ENCODE peak calls at places on chromosomes 6 and 20, in six cellular contexts. A is HCT116; R is activated naive CD8-positive, alpha-beta T cell treated with anti-CD3 and anti-CD28 coated beads, Interleukin-2, amount 50 U/mL, for 24 hours; F is stimulated activated CD4-positive, alpha-beta T cell treated with anti-CD3 and anti-CD28 coated beads, Interleukin-12 subunit alpha, Interleukin-12 subunit beta, amount 100 ng/mL, for 4 hours; P is amniotic stem cell; E is stromal cell of bone marrow. C is an unnamed sample.

GRCh38 chr6:136012948-136013347 is 161.4 kb downstream of the PDE7B start:
- DNase-seq in R (no peak), P (no peak), A (no peak), F (no peak), E (no peak), C (no peak)

GRCh38 chr20:6954219-6954618 is 186.7 kb downstream of the BMP2 start:
- DNase-seq in R (no peak), P (no peak), F (no peak), E (no peak), A (no peak), C (no peak)

GRCh38 chr20:1838479-1839279 is 56.5 kb upstream of the SIRPA start:
- DNase-seq in F (no peak), R (no peak), A (no peak), E (no peak), P (no peak), C (no peak)

GRCh38 chr20:59403261-59403961 is 103.0 kb downstream of the EDN3 start:
- DNase-seq in A (no peak), E (no peak), F (peak), R (peak), P (no peak), C (no peak)

GRCh38 chr6:167827062-167827587 is 414 bp downstream of the AFDN start:
- DNase-seq in R (peak), F (no peak), P (no peak), A (no peak), E (no peak), C (no peak)

GRCh38 chr6:136440187-136440582 is 110.0 kb downstream of the MAP7 start:
- DNase-seq in E (no peak), A (no peak), R (no peak), P (no peak), F (no peak), C (no peak)

GRCh38 chr6:106870069-106870468 is 104.5 kb downstream of the CD24 start:
- DNase-seq in R (no peak), A (no peak), F (no peak), P (no peak), E (no peak), C (peak)

GRCh38 chr6:39362487-39362865 is 40.0 kb upstream of the KCNK16 start:
- DNase-seq in F (no peak), R (no peak), A (no peak), P (no peak), E (no peak), C (peak)

GRCh38 chr6:125273965-125274364 is 27.8 kb downstream of the HDDC2 start:
- DNase-seq in P (no peak), F (no peak), A (peak), R (no peak), E (no peak), C (no peak)

GRCh38 chr6:91435630-91436029 is 848.8 kb upstream of the MAP3K7 start:
- DNase-seq in E (no peak), F (no peak), A (no peak), R (no peak), P (no peak), C (no peak)

GRCh38 chr6:75543311-75543710 is 49.7 kb upstream of the FILIP1 start:
- DNase-seq in R (no peak), F (no peak), A (no peak), P (no peak), E (no peak), C (no peak)

GRCh38 chr6:156598316-156598715 is 178.9 kb upstream of the ARID1B start:
- DNase-seq in E (no peak), R (no peak), F (no peak), A (no peak), P (no peak), C (no peak)

GRCh38 chr6:38806271-38806670 is 91.2 kb downstream of the DNAH8 start:
- DNase-seq in R (no peak), A (no peak), P (no peak), E (no peak), F (no peak), C (no peak)

GRCh38 chr20:16885746-16886145 is 137.6 kb downstream of the OTOR start:
- DNase-seq in R (no peak), P (no peak), A (no peak), E (no peak), F (no peak), C (no peak)

GRCh38 chr6:94424692-94425091 is 1005.3 kb upstream of the EPHA7 start:
- DNase-seq in R (no peak), P (no peak), A (no peak), F (no peak), E (no peak), C (no peak)

GRCh38 chr20:4472906-4473305 is 248.8 kb upstream of the PRND start:
- DNase-seq in R (no peak), E (no peak), A (no peak), P (no peak), F (no peak), C (no peak)

GRCh38 chr20:23145281-23145700 is 59.2 kb upstream of the CD93 start:
- DNase-seq in P (peak), E (peak), R (no peak), F (no peak), A (no peak), C (peak)

GRCh38 chr6:68108243-68108835 is 526.7 kb upstream of the ADGRB3 start:
- DNase-seq in A (no peak), E (no peak), R (no peak), P (peak), F (no peak), C (no peak)

GRCh38 chr6:36666726-36667591 is 11.6 kb upstream of the CDKN1A start:
- DNase-seq in F (no peak), A (peak), P (peak), R (no peak), E (peak), C (peak)

GRCh38 chr20:21182832-21183563 is 57.1 kb downstream of the KIZ start:
- DNase-seq in A (no peak), E (peak), P (no peak), R (no peak), F (no peak), C (peak)